ENCODE peak calls at places on chromosomes 7 and 10, in seven cellular contexts. Z, D, X, O, K, C and H are unnamed samples.

GRCh38 chr7:150383710-150384397 is 4.7 kb downstream of the ZNF775 start:
- DNase-seq in C (no peak), X (no peak), D (no peak), Z (no peak), O (no peak), K (peak), H (no peak)

GRCh38 chr7:13540429-13540828 is 449.0 kb downstream of the ETV1 start:
- DNase-seq in Z (no peak), D (no peak), C (no peak), O (no peak), K (no peak), X (no peak), H (no peak)

GRCh38 chr7:24741691-24742639 is 15.3 kb downstream of the GSDME start:
- DNase-seq in K (no peak), Z (no peak), O (no peak), D (no peak), C (no peak), X (no peak), H (peak)

GRCh38 chr10:97724341-97724941 is 10.9 kb downstream of the MARVELD1 start:
- DNase-seq in X (no peak), O (no peak), Z (no peak), K (no peak), C (no peak), D (peak), H (no peak)

GRCh38 chr10:30248728-30249127 is 100.3 kb downstream of the MTPAP start:
- DNase-seq in K (no peak), Z (no peak), C (no peak), D (no peak), X (no peak), O (no peak), H (no peak)

GRCh38 chr10:121262774-121263406 is 335.4 kb downstream of the FGFR2 start:
- DNase-seq in D (no peak), X (no peak), K (no peak), C (no peak), O (no peak), Z (no peak), H (peak)

GRCh38 chr7:75565129-75565528 is 73.0 kb downstream of the SPDYE5 start:
- DNase-seq in X (peak), O (peak), C (no peak), D (no peak), Z (no peak), K (peak), H (no peak)

GRCh38 chr7:103856929-103857328 is 132.5 kb downstream of the RELN start:
- DNase-seq in D (no peak), Z (no peak), K (no peak), X (no peak), O (no peak), C (no peak), H (no peak)

GRCh38 chr7:80135306-80136104 is 874 bp downstream of the GNAI1 start:
- DNase-seq in K (no peak), Z (no peak), C (no peak), D (peak), O (no peak), X (no peak), H (no peak)

GRCh38 chr10:99850041-99850766 is 67.8 kb downstream of the ABCC2 start:
- DNase-seq in O (no peak), X (no peak), K (no peak), Z (no peak), C (no peak), D (no peak), H (no peak)

GRCh38 chr10:71964669-71965515 is 697 bp downstream of the CHST3 start:
- DNase-seq in K (peak), D (peak), X (no peak), O (no peak), C (no peak), Z (no peak), H (no peak)

GRCh38 chr10:131534836-131535235 is 223.3 kb upstream of the TCERG1L start:
- DNase-seq in O (no peak), D (no peak), X (no peak), K (no peak), Z (no peak), C (no peak), H (no peak)

GRCh38 chr10:22335204-22335956 is 9.9 kb upstream of the SPAG6 start:
- DNase-seq in X (no peak), D (peak), O (no peak), Z (no peak), C (no peak), K (no peak), H (no peak)

GRCh38 chr7:70710011-70710480 is 421.9 kb upstream of the GALNT17 start:
- DNase-seq in Z (no peak), O (no peak), X (no peak), K (peak), D (no peak), C (no peak), H (no peak)

GRCh38 chr7:6634021-6634420 is 3.1 kb upstream of the ZNF316 start:
- DNase-seq in C (no peak), O (no peak), Z (no peak), X (no peak), K (no peak), D (no peak), H (no peak)

GRCh38 chr7:156746891-156747290 is 106.3 kb downstream of the RNF32 start:
- DNase-seq in K (no peak), O (no peak), Z (no peak), D (no peak), C (no peak), X (no peak), H (no peak)

GRCh38 chr10:122374246-122374858 is at the start of gene PLEKHA1:
- DNase-seq in K (peak), D (peak), O (peak), X (peak), Z (peak), C (peak), H (peak)
- TF ChIP-seq POLR2AphosphoS5 in K (peak), D (peak), O (no peak), X (peak), Z (peak), C (no peak), H (peak)

DNA sequence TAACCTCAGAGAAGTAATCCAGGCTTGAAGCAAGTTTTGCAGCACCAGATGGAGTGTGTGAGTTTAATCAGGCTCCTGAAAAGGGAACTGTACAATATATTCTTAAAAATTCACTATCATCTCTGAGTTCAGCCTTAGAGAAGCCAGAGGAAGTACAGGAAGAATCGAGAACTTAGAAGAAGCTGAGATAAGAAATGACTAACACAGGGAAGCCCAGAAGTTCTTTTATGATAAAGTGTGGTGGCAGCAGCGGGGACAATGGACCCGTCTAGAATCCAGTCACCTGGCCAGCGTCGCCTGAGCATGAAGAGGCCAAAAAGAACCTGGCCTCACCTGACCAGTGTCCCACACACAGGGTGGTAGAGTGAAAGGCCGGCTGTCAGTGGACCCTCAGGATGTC is 161.0 kb downstream of the USP6NL start:
- DNase-seq in X (no peak), K (no peak), D (no peak), O (no peak), Z (no peak), C (no peak), H (no peak)
- TF ChIP-seq POLR2AphosphoS5 in X (no peak), K (no peak), D (no peak), O (no peak), Z (no peak), C (no peak), H (no peak)

GRCh38 chr7:77284633-77285032 is 85.0 kb upstream of the FGL2 start:
- DNase-seq in O (no peak), K (no peak), C (no peak), X (no peak), Z (no peak), D (no peak), H (no peak)

GRCh38 chr7:77284005-77284404 is 84.4 kb upstream of the FGL2 start:
- DNase-seq in O (no peak), C (no peak), X (no peak), K (no peak), Z (no peak), D (no peak), H (no peak)

GRCh38 chr7:77282897-77283296 is 83.3 kb upstream of the FGL2 start:
- DNase-seq in C (no peak), O (no peak), D (no peak), X (no peak), Z (no peak), K (no peak), H (no peak)

GRCh38 chr7:77276120-77276519 is 76.5 kb upstream of the FGL2 start:
- DNase-seq in O (no peak), X (no peak), D (no peak), C (no peak), K (no peak), Z (no peak), H (no peak)

GRCh38 chr7:77281780-77282478 is 82.3 kb upstream of the FGL2 start:
- DNase-seq in X (no peak), C (no peak), K (no peak), D (no peak), Z (no peak), O (no peak), H (no peak)
- TF ChIP-seq POLR2AphosphoS5 in X (no peak), C (no peak), K (no peak), D (no peak), Z (no peak), O (peak), H (no peak)

GRCh38 chr10:16857419-16857818 is 40.2 kb upstream of the RSU1 start:
- DNase-seq in Z (no peak), O (no peak), D (no peak), K (no peak), X (no peak), C (no peak), H (no peak)
- TF ChIP-seq POLR2AphosphoS5 in Z (no peak), O (no peak), D (no peak), K (no peak), X (no peak), C (no peak), H (no peak)

DNA sequence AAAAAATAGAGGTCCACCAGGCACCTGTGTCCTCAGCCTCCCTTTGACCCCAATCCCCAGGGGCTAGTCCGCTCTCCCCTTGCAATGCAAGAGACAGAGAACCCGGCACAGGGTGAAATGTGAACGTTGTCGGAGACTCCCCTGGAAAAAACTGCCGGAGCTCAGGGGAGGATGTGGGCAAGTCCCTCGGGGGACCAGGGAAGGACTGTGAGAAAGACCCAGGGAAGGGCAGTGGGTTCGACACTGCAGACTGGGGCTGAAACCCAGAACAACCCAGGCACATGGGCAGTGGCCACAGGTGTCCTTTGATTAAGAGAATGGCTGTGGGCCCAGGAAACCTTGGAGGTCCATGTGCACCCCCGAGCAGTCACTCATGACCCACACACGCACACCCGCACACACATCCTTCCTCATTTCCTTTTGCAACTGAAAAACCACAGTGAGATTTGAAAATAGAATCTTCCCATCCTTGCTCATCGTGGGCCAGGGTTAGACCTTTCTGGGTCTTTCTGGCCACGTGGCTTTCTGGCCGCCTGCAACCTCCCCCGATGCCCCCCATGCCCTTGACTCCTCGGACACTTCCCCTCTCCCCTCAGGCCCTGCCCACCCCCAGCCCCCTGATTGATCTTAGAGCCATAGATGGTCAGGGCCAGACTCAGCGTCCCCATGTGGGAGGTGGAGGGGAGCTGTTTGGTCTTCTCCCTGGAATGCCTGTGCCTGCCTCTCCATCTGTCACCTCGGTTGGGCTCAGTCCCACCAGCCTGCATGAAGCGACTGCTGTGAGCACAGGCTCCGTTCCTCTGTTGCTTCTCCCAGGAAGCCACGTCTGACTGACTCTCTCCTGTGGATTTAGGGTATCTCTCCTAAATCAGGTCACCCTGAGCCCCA is 7.9 kb downstream of the LAT2 start:
- DNase-seq in O (no peak), K (no peak), C (no peak), D (no peak), Z (no peak), X (no peak), H (no peak)
- TF ChIP-seq POLR2AphosphoS5 in O (no peak), K (no peak), C (peak), D (no peak), Z (no peak), X (no peak), H (no peak)